ENCODE peak calls at places on chromosomes 11 and 22, in seven cellular contexts. W, E, A, N, I, F and Z are unnamed samples.

GRCh38 chr11:5930614-5931013 is 11.4 kb upstream of the OR56A3 start:
- DNase-seq in W (no peak), E (no peak), A (no peak), N (no peak), I (no peak), F (no peak), Z (no peak)

GRCh38 chr11:47477323-47477722 is 28.4 kb upstream of the RAPSN start:
- DNase-seq in W (peak), E (no peak), A (no peak), N (no peak), I (no peak), F (no peak), Z (no peak)

GRCh38 chr22:46533434-46533833 is 4.0 kb downstream of the CELSR1 start:
- DNase-seq in W (no peak), E (no peak), A (no peak), N (no peak), I (no peak), F (no peak), Z (peak)

GRCh38 chr22:46593211-46593676 is 26.9 kb upstream of the GRAMD4 start:
- DNase-seq in W (no peak), E (no peak), A (no peak), N (no peak), I (no peak), F (no peak), Z (no peak)

GRCh38 chr11:58647141-58647699 is 24.8 kb downstream of the CNTF start:
- DNase-seq in W (no peak), E (no peak), A (no peak), N (no peak), I (no peak), F (no peak), Z (no peak)

GRCh38 chr11:129230006-129230405 is 37.9 kb upstream of the ARHGAP32 start:
- DNase-seq in W (peak), E (no peak), A (no peak), N (no peak), I (peak), F (no peak), Z (no peak)

GRCh38 chr22:27195104-27195503 is 537.7 kb downstream of the MIAT start:
- DNase-seq in W (peak), E (no peak), A (no peak), N (no peak), I (no peak), F (no peak), Z (no peak)

GRCh38 chr22:45597460-45598192 is 74.0 kb upstream of the ATXN10 start:
- DNase-seq in W (no peak), E (no peak), A (no peak), N (no peak), I (no peak), F (no peak), Z (no peak)

GRCh38 chr22:33401291-33401690 is 343.1 kb upstream of the SYN3 start:
- DNase-seq in W (peak), E (no peak), A (no peak), N (no peak), I (no peak), F (no peak), Z (no peak)

GRCh38 chr11:2799881-2800654 is 85.5 kb downstream of the CDKN1C start:
- DNase-seq in W (no peak), E (peak), A (no peak), N (no peak), I (no peak), F (no peak), Z (peak)

GRCh38 chr22:36658900-36659299 is 44.7 kb downstream of the CACNG2 start:
- DNase-seq in W (no peak), E (no peak), A (no peak), N (no peak), I (no peak), F (no peak), Z (no peak)

GRCh38 chr11:71202966-71203365 is 49.4 kb downstream of the SHANK2 start:
- DNase-seq in W (no peak), E (no peak), A (no peak), N (no peak), I (no peak), F (no peak), Z (no peak)

GRCh38 chr11:103792981-103793468 is 243.4 kb upstream of the DDI1 start:
- DNase-seq in W (peak), E (no peak), A (no peak), N (no peak), I (peak), F (no peak), Z (no peak)

GRCh38 chr11:124867700-124868099 is 2.5 kb downstream of the ROBO3 start:
- DNase-seq in W (peak), E (peak), A (no peak), N (peak), I (peak), F (no peak), Z (peak)

GRCh38 chr11:33160147-33160546 is 1.1 kb downstream of the CSTF3 start:
- DNase-seq in W (peak), E (peak), A (no peak), N (peak), I (peak), F (no peak), Z (no peak)

GRCh38 chr11:130480721-130481140 is 32.3 kb downstream of the ADAMTS15 start:
- DNase-seq in W (peak), E (no peak), A (no peak), N (no peak), I (peak), F (no peak), Z (no peak)

GRCh38 chr11:117096140-117096972 is 1.9 kb downstream of the SIK3 start:
- DNase-seq in W (no peak), E (peak), A (no peak), N (peak), I (peak), F (peak), Z (peak)

GRCh38 chr11:69572233-69572860 is 68.6 kb upstream of the CCND1 start:
- DNase-seq in W (no peak), E (no peak), A (no peak), N (no peak), I (no peak), F (no peak), Z (no peak)

GRCh38 chr11:48172818-48173609 is 43.6 kb upstream of the OR4B1 start:
- DNase-seq in W (peak), E (peak), A (peak), N (peak), I (peak), F (peak), Z (peak)

GRCh38 chr11:7098235-7098832 is 9.5 kb downstream of the RBMXL2 start:
- DNase-seq in W (peak), E (peak), A (peak), N (no peak), I (peak), F (no peak), Z (no peak)

GRCh38 chr11:116691779-116692178 is 81.0 kb downstream of the BUD13 start:
- DNase-seq in W (peak), E (peak), A (peak), N (no peak), I (peak), F (no peak), Z (peak)

GRCh38 chr22:39641660-39642059 is 71.1 kb downstream of the CACNA1I start:
- DNase-seq in W (no peak), E (no peak), A (no peak), N (no peak), I (no peak), F (no peak), Z (no peak)

GRCh38 chr11:83910135-83910534 is 624.0 kb upstream of the CCDC90B start:
- DNase-seq in W (no peak), E (no peak), A (no peak), N (no peak), I (no peak), F (no peak), Z (no peak)

GRCh38 chr11:118953265-118953664 is 2.8 kb upstream of the UPK2 start:
- DNase-seq in W (peak), E (peak), A (peak), N (no peak), I (peak), F (no peak), Z (peak)

GRCh38 chr22:35397095-35397904 is 2.6 kb upstream of the MCM5 start:
- DNase-seq in W (peak), E (peak), A (no peak), N (peak), I (peak), F (no peak), Z (no peak)

GRCh38 chr11:131584694-131585592 is 214.5 kb downstream of the NTM start:
- DNase-seq in W (no peak), E (peak), A (no peak), N (no peak), I (no peak), F (peak), Z (peak)

GRCh38 chr22:18066181-18066859 is 11.5 kb upstream of the PEX26 start:
- DNase-seq in W (no peak), E (no peak), A (no peak), N (no peak), I (no peak), F (no peak), Z (no peak)

GRCh38 chr22:24938741-24939341 is 7.7 kb downstream of the LHFPL7 start:
- DNase-seq in W (peak), E (peak), A (no peak), N (peak), I (peak), F (no peak), Z (peak)

GRCh38 chr11:80860632-80861031 is 1419.8 kb upstream of the TENM4 start:
- DNase-seq in W (no peak), E (no peak), A (no peak), N (no peak), I (no peak), F (no peak), Z (no peak)

GRCh38 chr11:79400717-79401330 is 40.0 kb downstream of the TENM4 start:
- DNase-seq in W (peak), E (peak), A (peak), N (no peak), I (peak), F (no peak), Z (peak)

GRCh38 chr11:3807856-3808845 is at the start of gene PGAP2:
- DNase-seq in W (peak), E (peak), A (peak), N (peak), I (peak), F (peak), Z (peak)

GRCh38 chr11:67267188-67268035 is 1.1 kb downstream of the GRK2 start:
- DNase-seq in W (no peak), E (no peak), A (no peak), N (no peak), I (no peak), F (no peak), Z (no peak)

GRCh38 chr22:46726066-46726985 is 11.7 kb downstream of the CERK start:
- DNase-seq in W (no peak), E (no peak), A (no peak), N (no peak), I (no peak), F (no peak), Z (no peak)

GRCh38 chr11:77474509-77475070 is 696 bp upstream of the PAK1 start:
- DNase-seq in W (no peak), E (no peak), A (no peak), N (peak), I (no peak), F (no peak), Z (no peak)

GRCh38 chr11:44004452-44004833 is 43.3 kb upstream of the ACCSL start:
- DNase-seq in W (no peak), E (no peak), A (no peak), N (no peak), I (no peak), F (no peak), Z (no peak)

GRCh38 chr11:19834761-19835160 is 122.1 kb downstream of the NAV2 start:
- DNase-seq in W (peak), E (no peak), A (no peak), N (peak), I (no peak), F (no peak), Z (no peak)

GRCh38 chr11:62508336-62509058 is 38.1 kb downstream of the AHNAK start:
- DNase-seq in W (peak), E (peak), A (peak), N (peak), I (peak), F (peak), Z (peak)

GRCh38 chr22:29041408-29041807 is 20.2 kb downstream of the C22orf31 start:
- DNase-seq in W (peak), E (no peak), A (no peak), N (no peak), I (peak), F (no peak), Z (no peak)

GRCh38 chr11:1448882-1449281 is 37.7 kb downstream of the MOB2 start:
- DNase-seq in W (no peak), E (no peak), A (no peak), N (no peak), I (no peak), F (no peak), Z (no peak)

GRCh38 chr11:1444823-1445422 is 41.7 kb downstream of the MOB2 start:
- DNase-seq in W (no peak), E (no peak), A (no peak), N (no peak), I (no peak), F (no peak), Z (no peak)

GRCh38 chr11:1445741-1446445 is 40.7 kb downstream of the MOB2 start:
- DNase-seq in W (no peak), E (peak), A (no peak), N (no peak), I (no peak), F (no peak), Z (no peak)

GRCh38 chr11:1448166-1448825 is 38.3 kb downstream of the MOB2 start:
- DNase-seq in W (no peak), E (no peak), A (no peak), N (no peak), I (no peak), F (no peak), Z (no peak)

DNA sequence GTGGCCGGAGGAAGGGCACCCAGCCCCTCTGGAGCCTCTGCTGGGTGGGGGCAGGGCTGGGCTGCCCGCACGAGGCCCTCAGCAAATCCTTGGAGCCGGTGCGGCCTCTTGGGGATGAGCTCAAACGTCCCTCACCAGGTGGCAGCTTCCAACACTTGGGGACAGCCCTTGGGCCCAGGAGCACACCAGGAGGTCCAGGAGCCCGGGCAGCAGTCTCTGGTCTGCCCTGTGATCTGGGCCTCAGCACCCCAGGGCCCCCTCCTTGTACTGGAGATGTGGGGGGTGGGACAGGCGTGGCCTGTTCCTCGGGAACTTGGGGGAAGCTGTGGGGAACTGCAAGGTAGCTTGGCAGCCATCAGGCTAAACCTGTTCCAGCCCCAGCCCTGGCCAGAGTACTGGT is 40.0 kb downstream of the MOB2 start:
- DNase-seq in W (no peak), E (no peak), A (no peak), N (no peak), I (no peak), F (no peak), Z (no peak)
- H3K18ac ChIP-seq in W (no peak), E (no peak), A (peak), N (no peak), I (no peak), F (no peak), Z (no peak)

DNA sequence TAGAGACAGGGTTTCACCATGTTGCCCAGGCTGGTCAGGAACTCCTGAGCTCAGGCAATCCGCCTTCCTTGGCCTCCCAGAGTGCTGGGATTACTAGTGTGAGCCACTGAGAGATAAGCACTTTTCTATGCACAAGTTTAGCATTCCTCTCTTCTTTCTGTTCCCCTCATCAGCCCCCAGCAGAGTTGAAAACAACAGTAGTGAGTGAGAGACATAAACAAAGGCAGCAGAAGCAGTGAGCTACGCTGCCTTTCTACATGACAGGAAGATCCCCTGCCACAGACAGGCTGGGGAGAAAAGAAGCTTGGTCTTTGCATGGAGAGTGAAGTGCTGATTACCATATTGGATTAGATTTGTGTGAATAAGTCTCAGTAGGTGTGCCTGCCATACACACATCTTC is 392.0 kb upstream of the KIRREL3 start:
- DNase-seq in W (no peak), E (peak), A (no peak), N (no peak), I (no peak), F (peak), Z (peak)
- H2BK5ac ChIP-seq in W (no peak), E (peak), A (no peak), N (no peak), I (no peak), F (no peak), Z (no peak)

DNA sequence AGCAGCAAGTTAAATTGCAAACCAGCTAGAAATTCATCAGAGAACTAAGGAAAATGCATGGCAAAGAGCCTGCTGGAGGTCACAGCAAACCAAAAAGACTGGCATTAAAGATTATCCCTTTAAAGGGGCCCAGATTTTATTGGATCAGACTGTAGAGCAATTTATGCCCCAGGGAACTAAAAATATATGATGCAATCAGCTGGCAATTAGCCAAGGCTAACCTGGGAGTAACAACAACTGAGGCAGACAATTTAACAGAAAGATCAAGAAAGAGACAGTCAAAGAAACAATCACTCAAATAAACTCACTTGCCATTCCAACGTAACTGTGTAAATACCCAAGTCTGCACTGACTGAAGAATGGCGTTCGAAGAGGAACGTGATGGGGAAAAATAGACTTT is 112.9 kb downstream of the LUZP2 start:
- DNase-seq in W (no peak), E (peak), A (no peak), N (no peak), I (no peak), F (no peak), Z (no peak)
- H3K18ac ChIP-seq in W (no peak), E (no peak), A (no peak), N (no peak), I (no peak), F (no peak), Z (no peak)

GRCh38 chr11:31818874-31819331 is 7.8 kb upstream of the PAX6 start:
- DNase-seq in W (no peak), E (peak), A (peak), N (no peak), I (no peak), F (no peak), Z (peak)
- H2BK5ac ChIP-seq in W (no peak), E (no peak), A (no peak), N (no peak), I (no peak), F (no peak), Z (no peak)

GRCh38 chr11:108069947-108070346 is 51.4 kb upstream of the ACAT1 start:
- DNase-seq in W (peak), E (no peak), A (no peak), N (no peak), I (peak), F (no peak), Z (no peak)
- H3K18ac ChIP-seq in W (no peak), E (no peak), A (no peak), N (no peak), I (no peak), F (no peak), Z (no peak)

DNA sequence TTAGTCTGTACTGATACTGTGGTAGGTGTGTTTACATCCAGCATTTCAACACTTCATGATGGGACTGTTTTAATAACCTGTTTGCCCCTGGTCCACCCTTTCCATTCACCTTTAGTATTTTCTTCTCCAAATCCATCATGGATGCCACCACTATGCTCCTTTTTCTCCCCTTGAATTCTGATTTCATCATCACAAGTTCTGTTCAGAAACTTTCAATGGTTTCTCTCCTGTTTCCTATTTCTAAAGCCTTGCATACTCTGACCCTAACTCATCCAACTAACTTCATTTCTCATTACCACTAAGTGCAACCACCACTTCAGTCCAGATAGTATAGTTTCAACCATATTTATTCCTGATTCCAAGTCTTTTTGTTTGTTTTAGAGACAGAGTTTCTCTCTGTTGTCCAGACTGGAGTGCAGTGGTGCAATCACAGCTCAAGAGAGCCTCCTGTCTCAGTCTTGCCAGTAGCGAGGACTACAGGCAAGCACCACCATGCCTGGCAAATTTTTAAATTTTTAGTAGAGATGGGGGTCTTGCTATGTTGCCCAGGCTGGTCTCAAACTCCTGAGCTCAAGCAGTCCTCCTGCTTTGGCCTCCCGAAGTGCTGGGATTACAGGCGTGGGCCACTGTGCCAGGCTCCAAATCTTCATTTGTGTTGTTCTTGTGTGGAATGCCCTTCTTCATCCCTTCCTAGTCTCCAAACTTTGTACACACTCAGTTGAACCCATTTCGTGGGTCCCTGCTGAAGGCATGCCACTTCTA is 1.2 kb upstream of the LIN7C start:
- DNase-seq in W (no peak), E (no peak), A (no peak), N (no peak), I (peak), F (no peak), Z (no peak)
- H2BK5ac ChIP-seq in W (no peak), E (no peak), A (no peak), N (no peak), I (no peak), F (no peak), Z (no peak)

GRCh38 chr11:75900848-75901247 is 85.8 kb downstream of the UVRAG start:
- DNase-seq in W (no peak), E (no peak), A (no peak), N (no peak), I (no peak), F (no peak), Z (no peak)
- H3K18ac ChIP-seq in W (no peak), E (no peak), A (no peak), N (no peak), I (no peak), F (no peak), Z (no peak)

GRCh38 chr11:125933030-125933813 is 12.6 kb upstream of the VSIG10L2 start:
- DNase-seq in W (no peak), E (no peak), A (no peak), N (no peak), I (no peak), F (peak), Z (no peak)
- H2BK5ac ChIP-seq in W (no peak), E (no peak), A (no peak), N (no peak), I (no peak), F (peak), Z (no peak)

DNA sequence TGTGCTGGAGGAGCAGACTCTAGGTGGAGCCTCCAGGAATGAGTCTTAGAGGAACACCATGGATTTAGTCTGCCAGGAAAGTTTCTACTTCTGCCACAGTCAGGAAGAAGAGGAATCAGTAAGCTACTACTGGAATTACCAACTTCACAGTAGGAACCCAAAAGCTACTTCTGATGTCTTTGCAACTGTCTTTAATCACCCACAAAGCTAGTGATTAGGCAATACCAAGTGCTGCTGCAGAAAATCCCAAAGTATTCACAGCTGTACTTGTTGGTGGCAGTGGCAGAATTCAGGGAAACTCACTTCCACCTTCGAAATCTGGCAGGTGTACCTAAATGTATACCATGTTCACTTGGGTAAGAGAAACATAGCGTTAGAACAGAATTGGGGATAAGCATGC is 264.5 kb upstream of the SORL1-AS1 start:
- DNase-seq in W (no peak), E (no peak), A (no peak), N (no peak), I (no peak), F (no peak), Z (no peak)
- H3K18ac ChIP-seq in W (no peak), E (no peak), A (no peak), N (no peak), I (no peak), F (no peak), Z (no peak)